ENCODE peak calls at places on chromosomes 2 and 18, in eight cellular contexts. One of them, this sample, is unnamed.

GRCh38 chr2:68225119-68225632 is 27.2 kb downstream of the PPP3R1 start:
- DNase-seq in MM.1S: peak; percentile 40
- DNase-seq in SK-N-SH: peak; percentile 24
- DNase-seq in left ventricle myocardium inferior: no peak
- DNase-seq in fibroblast of mammary gland: peak; percentile 54
- DNase-seq in kidney epithelial cell: no peak
- DNase-seq in fibroblast of the aortic adventitia: peak; percentile 34
- DNase-seq in Peyer's patch: no peak
- DNase-seq in this sample: peak; percentile 46

GRCh38 chr18:8559612-8560011 is 49.6 kb upstream of the RAB12 start:
- DNase-seq in MM.1S: no peak
- DNase-seq in SK-N-SH: no peak
- DNase-seq in left ventricle myocardium inferior: no peak
- DNase-seq in fibroblast of mammary gland: peak; percentile 19
- DNase-seq in kidney epithelial cell: no peak
- DNase-seq in fibroblast of the aortic adventitia: no peak
- DNase-seq in Peyer's patch: no peak
- DNase-seq in this sample: no peak

GRCh38 chr2:150698016-150698661 is 210.7 kb upstream of the RND3 start:
- DNase-seq in MM.1S: no peak
- DNase-seq in SK-N-SH: no peak
- DNase-seq in left ventricle myocardium inferior: no peak
- DNase-seq in fibroblast of mammary gland: peak; percentile 80
- DNase-seq in kidney epithelial cell: no peak
- DNase-seq in fibroblast of the aortic adventitia: peak; percentile 85
- DNase-seq in Peyer's patch: no peak
- DNase-seq in this sample: peak; percentile 62

GRCh38 chr2:109318150-109318948 is 189.3 kb downstream of the SH3RF3 start:
- DNase-seq in MM.1S: no peak
- DNase-seq in SK-N-SH: peak; percentile 82
- DNase-seq in left ventricle myocardium inferior: peak; percentile 86
- DNase-seq in fibroblast of mammary gland: peak; percentile 99
- DNase-seq in kidney epithelial cell: peak; percentile 41
- DNase-seq in fibroblast of the aortic adventitia: peak; percentile 99
- DNase-seq in Peyer's patch: peak; percentile 63
- DNase-seq in this sample: peak; percentile 97

GRCh38 chr2:74464406-74464805 is 776 bp downstream of the MOGS start:
- DNase-seq in MM.1S: no peak
- DNase-seq in SK-N-SH: no peak
- DNase-seq in left ventricle myocardium inferior: no peak
- DNase-seq in fibroblast of mammary gland: no peak
- DNase-seq in kidney epithelial cell: no peak
- DNase-seq in fibroblast of the aortic adventitia: no peak
- DNase-seq in Peyer's patch: no peak
- DNase-seq in this sample: peak; percentile 20

GRCh38 chr18:11393486-11393885 is 215.9 kb upstream of the SLC35G4 start:
- DNase-seq in MM.1S: no peak
- DNase-seq in SK-N-SH: no peak
- DNase-seq in left ventricle myocardium inferior: peak; percentile 50
- DNase-seq in fibroblast of mammary gland: no peak
- DNase-seq in kidney epithelial cell: no peak
- DNase-seq in fibroblast of the aortic adventitia: peak; percentile 50
- DNase-seq in Peyer's patch: no peak
- DNase-seq in this sample: peak; percentile 72

GRCh38 chr18:26483633-26484032 is 64.7 kb downstream of the KCTD1 start:
- DNase-seq in MM.1S: no peak
- DNase-seq in SK-N-SH: no peak
- DNase-seq in left ventricle myocardium inferior: no peak
- DNase-seq in fibroblast of mammary gland: no peak
- DNase-seq in kidney epithelial cell: no peak
- DNase-seq in fibroblast of the aortic adventitia: no peak
- DNase-seq in Peyer's patch: no peak
- DNase-seq in this sample: no peak

GRCh38 chr2:234368861-234369261 is 128.0 kb downstream of the ARL4C start:
- DNase-seq in MM.1S: no peak
- DNase-seq in SK-N-SH: no peak
- DNase-seq in left ventricle myocardium inferior: no peak
- DNase-seq in fibroblast of mammary gland: peak; percentile 73
- DNase-seq in kidney epithelial cell: no peak
- DNase-seq in fibroblast of the aortic adventitia: peak; percentile 24
- DNase-seq in Peyer's patch: no peak
- DNase-seq in this sample: peak; percentile 12

GRCh38 chr18:31042391-31043181 is at the start of gene DSC3:
- DNase-seq in MM.1S: no peak
- DNase-seq in SK-N-SH: peak; percentile 36
- DNase-seq in left ventricle myocardium inferior: no peak
- DNase-seq in fibroblast of mammary gland: no peak
- DNase-seq in kidney epithelial cell: no peak
- DNase-seq in fibroblast of the aortic adventitia: no peak
- DNase-seq in Peyer's patch: peak; percentile 59
- DNase-seq in this sample: peak; percentile 38

GRCh38 chr2:45184606-45185005 is 175.4 kb upstream of the SIX2 start:
- DNase-seq in MM.1S: no peak
- DNase-seq in SK-N-SH: no peak
- DNase-seq in left ventricle myocardium inferior: no peak
- DNase-seq in fibroblast of mammary gland: peak; percentile 83
- DNase-seq in kidney epithelial cell: peak; percentile 80
- DNase-seq in fibroblast of the aortic adventitia: peak; percentile 75
- DNase-seq in Peyer's patch: no peak
- DNase-seq in this sample: peak; percentile 79

GRCh38 chr18:56815926-56816325 is 164.8 kb downstream of the WDR7 start:
- DNase-seq in MM.1S: no peak
- DNase-seq in SK-N-SH: no peak
- DNase-seq in left ventricle myocardium inferior: no peak
- DNase-seq in fibroblast of mammary gland: peak; percentile 11
- DNase-seq in kidney epithelial cell: no peak
- DNase-seq in fibroblast of the aortic adventitia: no peak
- DNase-seq in Peyer's patch: no peak
- DNase-seq in this sample: no peak

GRCh38 chr2:69773201-69773600 is 31.3 kb downstream of the ANXA4 start:
- DNase-seq in MM.1S: no peak
- DNase-seq in SK-N-SH: no peak
- DNase-seq in left ventricle myocardium inferior: no peak
- DNase-seq in fibroblast of mammary gland: peak; percentile 73
- DNase-seq in kidney epithelial cell: no peak
- DNase-seq in fibroblast of the aortic adventitia: peak; percentile 65
- DNase-seq in Peyer's patch: no peak
- DNase-seq in this sample: peak; percentile 46

GRCh38 chr2:54497738-54498680 is 41.9 kb downstream of the SPTBN1 start:
- DNase-seq in MM.1S: no peak
- DNase-seq in SK-N-SH: no peak
- DNase-seq in left ventricle myocardium inferior: no peak
- DNase-seq in fibroblast of mammary gland: peak; percentile 59
- DNase-seq in kidney epithelial cell: no peak
- DNase-seq in fibroblast of the aortic adventitia: peak; percentile 65
- DNase-seq in Peyer's patch: no peak
- DNase-seq in this sample: peak; percentile 60

GRCh38 chr2:234328444-234328990 is 168.4 kb downstream of the ARL4C start:
- DNase-seq in MM.1S: no peak
- DNase-seq in SK-N-SH: no peak
- DNase-seq in left ventricle myocardium inferior: no peak
- DNase-seq in fibroblast of mammary gland: no peak
- DNase-seq in kidney epithelial cell: no peak
- DNase-seq in fibroblast of the aortic adventitia: no peak
- DNase-seq in Peyer's patch: no peak
- DNase-seq in this sample: no peak

GRCh38 chr2:25349397-25349796 is 7.7 kb upstream of the DNMT3A start:
- DNase-seq in MM.1S: no peak
- DNase-seq in SK-N-SH: no peak
- DNase-seq in left ventricle myocardium inferior: no peak
- DNase-seq in fibroblast of mammary gland: peak; percentile 78
- DNase-seq in kidney epithelial cell: no peak
- DNase-seq in fibroblast of the aortic adventitia: peak; percentile 71
- DNase-seq in Peyer's patch: no peak
- DNase-seq in this sample: peak; percentile 76

GRCh38 chr2:28635251-28635650 is 116.4 kb upstream of the PPP1CB start:
- DNase-seq in MM.1S: no peak
- DNase-seq in SK-N-SH: no peak
- DNase-seq in left ventricle myocardium inferior: no peak
- DNase-seq in fibroblast of mammary gland: no peak
- DNase-seq in kidney epithelial cell: no peak
- DNase-seq in fibroblast of the aortic adventitia: no peak
- DNase-seq in Peyer's patch: no peak
- DNase-seq in this sample: peak; percentile 53

GRCh38 chr18:51266736-51267135 is 69.3 kb upstream of the MEX3C start:
- DNase-seq in MM.1S: no peak
- DNase-seq in SK-N-SH: no peak
- DNase-seq in left ventricle myocardium inferior: no peak
- DNase-seq in fibroblast of mammary gland: peak; percentile 41
- DNase-seq in kidney epithelial cell: no peak
- DNase-seq in fibroblast of the aortic adventitia: no peak
- DNase-seq in Peyer's patch: no peak
- DNase-seq in this sample: peak; percentile 26

GRCh38 chr18:74899554-74899953 is 301.9 kb downstream of the ZNF407 start:
- DNase-seq in MM.1S: no peak
- DNase-seq in SK-N-SH: no peak
- DNase-seq in left ventricle myocardium inferior: peak; percentile 22
- DNase-seq in fibroblast of mammary gland: no peak
- DNase-seq in kidney epithelial cell: no peak
- DNase-seq in fibroblast of the aortic adventitia: peak; percentile 4
- DNase-seq in Peyer's patch: no peak
- DNase-seq in this sample: peak; percentile 16

GRCh38 chr2:181680055-181680936 is at the start of gene NEUROD1:
- DNase-seq in MM.1S: no peak
- DNase-seq in SK-N-SH: peak; percentile 91
- DNase-seq in left ventricle myocardium inferior: no peak
- DNase-seq in fibroblast of mammary gland: no peak
- DNase-seq in kidney epithelial cell: no peak
- DNase-seq in fibroblast of the aortic adventitia: no peak
- DNase-seq in Peyer's patch: peak; percentile 52
- DNase-seq in this sample: no peak
- H3K4me3 ChIP-seq in MM.1S: no peak within 1 kb of the TSS
- H3K4me3 ChIP-seq in SK-N-SH: peak within 1 kb of the TSS; percentile 51
- H3K4me3 ChIP-seq in left ventricle myocardium inferior: peak within 1 kb of the TSS; percentile 22
- H3K4me3 ChIP-seq in fibroblast of mammary gland: no peak within 1 kb of the TSS
- H3K4me3 ChIP-seq in kidney epithelial cell: no peak within 1 kb of the TSS
- H3K4me3 ChIP-seq in fibroblast of the aortic adventitia: peak within 1 kb of the TSS; percentile 37
- H3K4me3 ChIP-seq in Peyer's patch: peak within 1 kb of the TSS; percentile 26
- H3K4me3 ChIP-seq in this sample: no peak within 1 kb of the TSS

GRCh38 chr2:210215120-210215519 is 10.1 kb downstream of the ACADL start:
- DNase-seq in MM.1S: no peak
- DNase-seq in SK-N-SH: no peak
- DNase-seq in left ventricle myocardium inferior: no peak
- DNase-seq in fibroblast of mammary gland: no peak
- DNase-seq in kidney epithelial cell: no peak
- DNase-seq in fibroblast of the aortic adventitia: no peak
- DNase-seq in Peyer's patch: no peak
- DNase-seq in this sample: no peak
- TF ChIP-seq CTCF in MM.1S: no peak
- TF ChIP-seq CTCF in SK-N-SH: no peak
- TF ChIP-seq CTCF in left ventricle myocardium inferior: no peak
- TF ChIP-seq CTCF in fibroblast of mammary gland: no peak
- TF ChIP-seq CTCF in kidney epithelial cell: no peak
- TF ChIP-seq CTCF in fibroblast of the aortic adventitia: no peak
- TF ChIP-seq CTCF in Peyer's patch: no peak
- TF ChIP-seq CTCF in this sample: no peak

GRCh38 chr2:47695800-47696477 is 87.0 kb upstream of the MSH6 start:
- DNase-seq in MM.1S: no peak
- DNase-seq in SK-N-SH: no peak
- DNase-seq in left ventricle myocardium inferior: no peak
- DNase-seq in fibroblast of mammary gland: no peak
- DNase-seq in kidney epithelial cell: no peak
- DNase-seq in fibroblast of the aortic adventitia: no peak
- DNase-seq in Peyer's patch: no peak
- DNase-seq in this sample: no peak
- H3K4me3 ChIP-seq in MM.1S: no peak overlapping the region
- H3K4me3 ChIP-seq in SK-N-SH: no peak overlapping the region
- H3K4me3 ChIP-seq in left ventricle myocardium inferior: no peak overlapping the region
- H3K4me3 ChIP-seq in fibroblast of mammary gland: no peak overlapping the region
- H3K4me3 ChIP-seq in kidney epithelial cell: no peak overlapping the region
- H3K4me3 ChIP-seq in fibroblast of the aortic adventitia: no peak overlapping the region
- H3K4me3 ChIP-seq in Peyer's patch: no peak overlapping the region
- H3K4me3 ChIP-seq in this sample: no peak overlapping the region

GRCh38 chr2:135603543-135603942 is 72.3 kb downstream of the R3HDM1 start:
- DNase-seq in MM.1S: no peak
- DNase-seq in SK-N-SH: no peak
- DNase-seq in left ventricle myocardium inferior: no peak
- DNase-seq in fibroblast of mammary gland: no peak
- DNase-seq in kidney epithelial cell: no peak
- DNase-seq in fibroblast of the aortic adventitia: no peak
- DNase-seq in Peyer's patch: no peak
- DNase-seq in this sample: no peak

DNA sequence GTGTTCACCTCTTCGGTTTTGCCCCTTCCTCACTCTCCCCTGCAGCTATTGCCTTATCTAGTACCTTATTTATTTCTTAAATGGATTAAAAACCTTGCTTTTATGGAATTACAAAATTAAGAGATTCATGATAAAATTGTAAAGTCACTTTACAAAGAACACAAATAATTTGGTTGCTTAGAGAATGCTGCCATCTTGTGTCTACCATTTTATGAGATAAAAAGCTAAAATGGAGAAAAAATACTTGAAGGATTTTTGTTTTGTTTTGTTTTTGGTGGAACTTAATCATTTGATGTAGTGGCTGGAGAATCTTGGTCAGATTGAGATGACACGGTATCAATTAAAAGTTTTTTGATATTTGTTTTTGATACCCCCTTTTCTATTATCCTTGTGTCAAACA is 69.6 kb downstream of the R3HDM1 start:
- DNase-seq in MM.1S: peak; percentile 29
- DNase-seq in SK-N-SH: no peak
- DNase-seq in left ventricle myocardium inferior: no peak
- DNase-seq in fibroblast of mammary gland: peak; percentile 29
- DNase-seq in kidney epithelial cell: no peak
- DNase-seq in fibroblast of the aortic adventitia: peak; percentile 47
- DNase-seq in Peyer's patch: no peak
- DNase-seq in this sample: peak; percentile 33
- TF ChIP-seq CTCF in MM.1S: peak; percentile 32
- TF ChIP-seq CTCF in SK-N-SH: peak; percentile 45
- TF ChIP-seq CTCF in left ventricle myocardium inferior: peak; percentile 36
- TF ChIP-seq CTCF in fibroblast of mammary gland: peak; percentile 3
- TF ChIP-seq CTCF in kidney epithelial cell: no peak
- TF ChIP-seq CTCF in fibroblast of the aortic adventitia: peak; percentile 9
- TF ChIP-seq CTCF in Peyer's patch: no peak
- TF ChIP-seq CTCF in this sample: no peak

GRCh38 chr18:3052411-3052758 is 39.4 kb upstream of the LPIN2 start:
- DNase-seq in MM.1S: no peak
- DNase-seq in SK-N-SH: no peak
- DNase-seq in left ventricle myocardium inferior: no peak
- DNase-seq in fibroblast of mammary gland: no peak
- DNase-seq in kidney epithelial cell: no peak
- DNase-seq in fibroblast of the aortic adventitia: no peak
- DNase-seq in Peyer's patch: no peak
- DNase-seq in this sample: no peak
- H3K4me3 ChIP-seq in MM.1S: no peak overlapping the region
- H3K4me3 ChIP-seq in SK-N-SH: no peak overlapping the region
- H3K4me3 ChIP-seq in left ventricle myocardium inferior: no peak overlapping the region
- H3K4me3 ChIP-seq in fibroblast of mammary gland: no peak overlapping the region
- H3K4me3 ChIP-seq in kidney epithelial cell: no peak overlapping the region
- H3K4me3 ChIP-seq in fibroblast of the aortic adventitia: no peak overlapping the region
- H3K4me3 ChIP-seq in Peyer's patch: no peak overlapping the region
- H3K4me3 ChIP-seq in this sample: no peak overlapping the region

GRCh38 chr2:162887087-162887486 is 48.5 kb upstream of the KCNH7 start:
- DNase-seq in MM.1S: no peak
- DNase-seq in SK-N-SH: no peak
- DNase-seq in left ventricle myocardium inferior: no peak
- DNase-seq in fibroblast of mammary gland: no peak
- DNase-seq in kidney epithelial cell: no peak
- DNase-seq in fibroblast of the aortic adventitia: no peak
- DNase-seq in Peyer's patch: no peak
- DNase-seq in this sample: no peak
- TF ChIP-seq CTCF in MM.1S: no peak
- TF ChIP-seq CTCF in SK-N-SH: no peak
- TF ChIP-seq CTCF in left ventricle myocardium inferior: no peak
- TF ChIP-seq CTCF in fibroblast of mammary gland: no peak
- TF ChIP-seq CTCF in kidney epithelial cell: no peak
- TF ChIP-seq CTCF in fibroblast of the aortic adventitia: no peak
- TF ChIP-seq CTCF in Peyer's patch: no peak
- TF ChIP-seq CTCF in this sample: no peak